ENCODE peak calls at places on chromosomes 11 and 22, in seven cellular contexts. X, Q, H, S, Z, Y and R are unnamed samples.
A peak's percentile ranks its signal among the peaks of the same experiment; 100 is the strongest.

GRCh38 chr11:130068986-130069683 is 559 bp upstream of the APLP2 start:
- DNase-seq in X (peak; percentile 96), Q (peak; percentile 39), H (peak; percentile 64), S (peak; percentile 67), Z (no peak), Y (no peak), R (peak; percentile 47)

GRCh38 chr11:99645934-99646333 is 625.2 kb downstream of the CNTN5 start:
- DNase-seq in X (no peak), Q (no peak), H (no peak), S (no peak), Z (no peak), Y (no peak), R (no peak)

GRCh38 chr11:115580927-115581680 is 76.9 kb upstream of the CADM1 start:
- DNase-seq in X (no peak), Q (no peak), H (no peak), S (no peak), Z (peak; percentile 52), Y (peak; percentile 32), R (no peak)

GRCh38 chr11:130434521-130435223 is 6.3 kb upstream of the ADAMTS8 start:
- DNase-seq in X (peak; percentile 94), Q (no peak), H (peak; percentile 60), S (peak; percentile 40), Z (peak; percentile 78), Y (peak; percentile 85), R (peak; percentile 69)

GRCh38 chr22:39674536-39674935 is 104.0 kb downstream of the CACNA1I start:
- DNase-seq in X (no peak), Q (no peak), H (peak; percentile 8), S (no peak), Z (no peak), Y (no peak), R (no peak)

GRCh38 chr11:873723-874122 is 31.1 kb downstream of the TSPAN4 start:
- DNase-seq in X (no peak), Q (no peak), H (no peak), S (no peak), Z (no peak), Y (no peak), R (no peak)

GRCh38 chr11:116773203-116774112 is 671 bp upstream of the BUD13 start:
- DNase-seq in X (no peak), Q (no peak), H (no peak), S (no peak), Z (no peak), Y (no peak), R (peak; percentile 50)

GRCh38 chr11:58434217-58434616 is 6.3 kb upstream of the OR5B2 start:
- DNase-seq in X (no peak), Q (no peak), H (no peak), S (no peak), Z (no peak), Y (no peak), R (no peak)

GRCh38 chr11:46666982-46667590 is 33.3 kb downstream of the ARHGAP1 start:
- DNase-seq in X (peak; percentile 76), Q (no peak), H (no peak), S (no peak), Z (no peak), Y (no peak), R (no peak)

GRCh38 chr11:32087602-32088001 is 3.3 kb upstream of the RCN1 start:
- DNase-seq in X (no peak), Q (peak; percentile 39), H (no peak), S (no peak), Z (no peak), Y (no peak), R (no peak)

GRCh38 chr11:16791494-16791961 is 53.1 kb downstream of the C11orf58 start:
- DNase-seq in X (no peak), Q (peak; percentile 81), H (no peak), S (no peak), Z (peak; percentile 68), Y (no peak), R (no peak)

GRCh38 chr11:17347676-17348075 is 3.9 kb upstream of the NCR3LG1 start:
- DNase-seq in X (no peak), Q (no peak), H (no peak), S (no peak), Z (no peak), Y (no peak), R (no peak)

GRCh38 chr11:831951-832528 is 712 bp upstream of the CD151 start:
- DNase-seq in X (no peak), Q (no peak), H (no peak), S (no peak), Z (no peak), Y (no peak), R (no peak)

DNA sequence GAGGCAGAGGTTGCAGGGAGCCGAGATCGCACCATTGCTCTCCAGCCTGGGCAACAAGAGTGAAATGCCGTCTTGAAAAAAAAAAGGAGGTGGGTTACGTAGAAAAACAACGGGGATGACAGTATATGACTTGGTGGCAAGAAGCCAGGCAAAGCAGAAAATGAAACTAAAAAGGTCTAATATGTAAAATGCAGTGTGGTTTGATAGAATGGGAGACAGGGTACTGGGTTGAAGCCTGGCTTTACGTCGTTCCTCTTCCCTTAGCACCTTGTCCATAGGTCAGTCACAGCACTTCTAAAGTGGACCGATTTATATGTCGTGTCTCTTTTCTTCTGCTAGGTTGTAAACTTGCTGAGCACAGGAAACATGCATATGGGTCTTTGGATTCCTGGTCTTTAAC is 274.9 kb upstream of the ZC3H12C start:
- DNase-seq in X (no peak), Q (no peak), H (no peak), S (no peak), Z (no peak), Y (no peak), R (no peak)
- H3K4me3 ChIP-seq in X (no peak overlapping the region), Q (no peak overlapping the region), H (no peak overlapping the region), S (no peak overlapping the region), Z (no peak overlapping the region), Y (no peak overlapping the region), R (no peak overlapping the region)

DNA sequence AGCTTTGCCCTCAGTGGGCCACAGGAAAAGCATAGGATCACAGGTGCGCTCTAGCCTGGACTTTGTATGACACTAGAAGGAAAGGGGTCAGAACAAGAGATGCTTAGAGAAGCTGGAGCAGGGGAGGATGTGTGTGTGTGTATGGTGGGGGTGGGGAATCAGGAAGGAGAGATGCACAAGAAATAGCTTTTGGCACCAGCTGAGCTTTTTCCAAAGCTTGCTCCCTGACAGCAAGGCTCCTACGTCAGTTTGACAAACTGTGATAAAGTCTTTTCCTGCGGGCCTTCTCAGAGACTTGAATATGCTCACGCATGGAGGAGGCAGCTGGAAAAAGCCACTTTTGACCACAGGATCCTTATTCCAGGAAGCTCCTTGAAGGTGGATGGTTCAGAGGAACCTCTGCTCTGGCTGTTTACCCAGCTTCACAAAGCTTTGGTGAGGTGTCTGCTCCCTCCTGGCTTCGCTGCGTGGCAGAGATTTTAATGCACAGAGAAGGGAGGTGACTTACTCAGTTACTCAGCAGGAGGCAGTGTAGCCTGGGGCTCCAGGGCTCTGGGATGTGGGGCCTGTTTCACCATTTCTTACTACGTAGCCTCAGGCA is 3.9 kb downstream of the CDC42EP1 start:
- DNase-seq in X (no peak), Q (no peak), H (no peak), S (no peak), Z (no peak), Y (no peak), R (no peak)
- H3K4me3 ChIP-seq in X (no peak overlapping the region), Q (no peak overlapping the region), H (no peak overlapping the region), S (no peak overlapping the region), Z (peak overlapping the region; percentile 8), Y (no peak overlapping the region), R (peak overlapping the region; percentile 78)

GRCh38 chr11:113473983-113474361 is 1.2 kb downstream of the DRD2 start:
- DNase-seq in X (no peak), Q (no peak), H (no peak), S (no peak), Z (no peak), Y (no peak), R (no peak)

GRCh38 chr11:113475160-113475761 is at the start of gene DRD2:
- DNase-seq in X (no peak), Q (no peak), H (no peak), S (no peak), Z (no peak), Y (peak; percentile 79), R (no peak)

GRCh38 chr11:113476553-113476952 is 1.4 kb upstream of the DRD2 start:
- DNase-seq in X (no peak), Q (no peak), H (no peak), S (no peak), Z (no peak), Y (no peak), R (no peak)

GRCh38 chr11:113477321-113477720 is 2.1 kb upstream of the DRD2 start:
- DNase-seq in X (no peak), Q (no peak), H (no peak), S (no peak), Z (no peak), Y (peak; percentile 36), R (no peak)

DNA sequence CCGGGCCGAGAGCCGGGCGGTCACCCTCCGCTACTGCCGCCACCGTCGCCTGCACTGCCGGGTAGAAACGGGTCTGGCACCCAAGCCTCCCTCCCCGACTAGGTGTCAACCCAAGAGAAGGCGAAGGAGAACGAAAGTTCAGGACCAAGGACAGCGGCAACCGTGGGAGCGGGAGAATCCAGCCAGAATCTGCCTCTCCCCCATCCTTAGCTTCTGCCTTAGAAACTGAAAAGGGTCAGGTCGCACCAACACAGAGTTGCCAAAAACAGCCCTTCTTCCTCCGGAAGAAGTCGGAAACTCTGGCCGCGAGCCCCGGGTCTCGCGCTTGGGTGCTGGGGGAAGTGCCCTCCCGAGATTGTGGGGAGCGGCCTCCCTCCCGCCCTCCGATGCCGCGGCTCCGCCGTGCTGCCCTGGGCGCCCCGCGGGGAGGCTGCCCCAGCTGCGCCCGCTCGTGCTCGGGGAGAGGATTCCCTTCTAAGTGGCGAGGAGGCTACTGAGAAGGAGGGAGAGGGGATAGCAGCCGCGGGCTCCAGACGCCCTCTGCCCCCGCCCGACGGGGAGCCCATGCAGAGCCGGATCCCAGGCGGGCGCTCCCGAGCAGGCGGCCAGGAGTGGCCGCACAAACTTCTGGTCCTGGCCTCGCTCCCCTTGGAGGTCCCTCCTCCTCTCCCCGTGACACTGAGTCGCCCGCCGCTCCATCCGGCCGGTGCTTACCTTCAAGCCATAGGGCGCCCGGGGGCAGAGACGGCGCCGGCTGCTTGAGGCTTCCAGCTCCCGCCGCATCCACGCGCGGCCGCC is 637 bp downstream of the DRD2 start:
- DNase-seq in X (peak; percentile 90), Q (peak; percentile 32), H (no peak), S (no peak), Z (peak; percentile 72), Y (peak; percentile 96), R (peak; percentile 54)
- H3K4me3 ChIP-seq in X (no peak overlapping the region), Q (peak overlapping the region; percentile 4), H (no peak overlapping the region), S (no peak overlapping the region), Z (peak overlapping the region; percentile 2), Y (peak overlapping the region; percentile 27), R (peak overlapping the region; percentile 50)

DNA sequence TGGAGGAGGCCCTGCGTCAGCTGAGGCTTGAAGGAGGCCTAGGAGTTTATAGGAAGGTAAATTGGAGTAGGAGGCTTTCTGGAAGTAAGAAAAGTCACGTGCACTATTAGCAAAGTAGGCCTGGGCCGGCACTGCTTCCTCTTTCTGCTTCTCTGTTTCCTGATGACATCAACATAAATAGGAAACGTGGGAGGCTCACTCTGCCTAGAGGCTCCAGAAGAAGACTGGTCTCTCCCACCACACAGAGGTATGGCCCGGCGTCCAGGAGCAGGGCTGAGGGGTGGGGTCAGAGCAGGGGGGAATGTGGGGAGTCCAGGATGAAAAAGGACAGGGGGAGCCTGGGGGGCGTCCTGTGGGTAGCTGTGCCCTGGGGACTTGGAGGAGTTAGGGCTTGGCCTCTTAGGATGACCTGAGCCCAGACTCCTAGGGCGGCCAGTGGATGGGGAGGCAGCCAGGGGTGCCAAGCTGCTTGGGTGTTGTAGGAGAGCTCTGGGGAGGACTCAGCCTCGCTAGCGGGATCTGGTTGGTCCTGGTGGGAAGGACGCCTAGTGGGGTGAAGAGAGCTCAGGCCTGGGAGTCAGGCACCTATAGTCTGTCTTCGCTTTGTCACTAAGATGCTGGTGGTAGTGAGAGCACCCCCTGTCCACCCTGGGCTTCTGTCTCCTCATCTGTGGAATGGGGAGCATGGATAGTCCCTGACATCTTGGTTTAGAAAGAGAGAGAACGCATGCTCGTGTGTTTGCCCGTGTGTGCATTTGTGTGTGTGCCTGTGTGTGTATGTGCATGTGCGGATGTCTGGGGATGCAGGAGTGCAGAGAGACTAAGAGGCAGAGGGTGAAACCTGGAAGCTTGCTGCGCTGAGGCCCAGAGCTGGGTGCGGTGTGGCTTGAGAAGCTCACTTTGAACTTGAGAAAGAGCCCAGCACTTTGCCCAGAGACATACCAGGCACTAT is at the start of gene CSF2RB:
- DNase-seq in X (peak; percentile 85), Q (no peak), H (no peak), S (no peak), Z (peak; percentile 86), Y (no peak), R (no peak)
- H3K4me3 ChIP-seq in X (peak within 1 kb of the TSS; percentile 4), Q (no peak within 1 kb of the TSS), H (no peak within 1 kb of the TSS), S (no peak within 1 kb of the TSS), Z (peak within 1 kb of the TSS; percentile 53), Y (no peak within 1 kb of the TSS), R (no peak within 1 kb of the TSS)